ENCODE peak calls at places on chromosome 12, in four cellular contexts. X is ovary, C is mucosa of descending colon, E is lower lobe of right lung. G is an unnamed sample. For H3K4me1, the result is how much of the 10 kb centered on the place peaks cover.

GRCh38 chr12:78392918-78393317 is 471.7 kb upstream of the SYT1 start:
- DNase-seq in X (no peak), C (no peak), E (no peak), G (no peak)

GRCh38 chr12:72349491-72349890 is 77.3 kb downstream of the TRHDE start:
- DNase-seq in C (no peak), E (no peak), X (no peak), G (no peak)

GRCh38 chr12:48969847-48970701 is 1.5 kb downstream of the WNT10B start:
- DNase-seq in E (peak), C (peak), X (no peak), G (peak)

GRCh38 chr12:47307680-47308399 is 228.1 kb upstream of the AMIGO2 start:
- DNase-seq in X (no peak), E (no peak), C (no peak), G (peak)

GRCh38 chr12:123149088-123149827 is 1.6 kb downstream of the PITPNM2 start:
- DNase-seq in E (no peak), C (no peak), X (no peak), G (no peak)

GRCh38 chr12:64256166-64256800 is 34.2 kb upstream of the KICS2 start:
- DNase-seq in E (no peak), X (no peak), C (no peak), G (peak)

GRCh38 chr12:526089-526488 is 66.3 kb downstream of the B4GALNT3 start:
- DNase-seq in C (no peak), X (no peak), E (no peak), G (no peak)

GRCh38 chr12:6752931-6753771 is at the start of gene MLF2:
- DNase-seq in C (peak), X (peak), E (peak), G (peak)

GRCh38 chr12:20463920-20464524 is 95.7 kb downstream of the PDE3A start:
- DNase-seq in C (no peak), X (no peak), E (no peak), G (no peak)

GRCh38 chr12:50088577-50089335 is 3.6 kb downstream of the SMARCD1 start:
- DNase-seq in X (no peak), E (no peak), C (no peak), G (peak)

GRCh38 chr12:72330291-72330690 is 58.1 kb downstream of the TRHDE start:
- DNase-seq in X (peak), E (no peak), C (no peak), G (no peak)

GRCh38 chr12:1855241-1855640 is 34.9 kb downstream of the LRTM2 start:
- DNase-seq in X (no peak), E (no peak), C (no peak), G (no peak)

GRCh38 chr12:114671664-114672476 is 12.1 kb downstream of the TBX3 start:
- DNase-seq in E (no peak), C (no peak), X (no peak), G (no peak)

GRCh38 chr12:131869871-131870418 is 24.5 kb upstream of the ULK1 start:
- DNase-seq in E (no peak), X (no peak), C (no peak), G (no peak)

GRCh38 chr12:1439687-1440086 is 154.7 kb downstream of the FBXL14 start:
- DNase-seq in E (no peak), X (no peak), C (no peak), G (no peak)

GRCh38 chr12:6548556-6549378 is 7.1 kb downstream of the IFFO1 start:
- DNase-seq in C (peak), X (no peak), E (no peak), G (no peak)

GRCh38 chr12:38761636-38762342 is 143.6 kb downstream of the CPNE8 start:
- DNase-seq in E (no peak), X (no peak), C (no peak), G (no peak)

GRCh38 chr12:6534158-6534913 is at the start of gene GAPDH:
- DNase-seq in C (peak), E (peak), X (peak), G (peak)

DNA sequence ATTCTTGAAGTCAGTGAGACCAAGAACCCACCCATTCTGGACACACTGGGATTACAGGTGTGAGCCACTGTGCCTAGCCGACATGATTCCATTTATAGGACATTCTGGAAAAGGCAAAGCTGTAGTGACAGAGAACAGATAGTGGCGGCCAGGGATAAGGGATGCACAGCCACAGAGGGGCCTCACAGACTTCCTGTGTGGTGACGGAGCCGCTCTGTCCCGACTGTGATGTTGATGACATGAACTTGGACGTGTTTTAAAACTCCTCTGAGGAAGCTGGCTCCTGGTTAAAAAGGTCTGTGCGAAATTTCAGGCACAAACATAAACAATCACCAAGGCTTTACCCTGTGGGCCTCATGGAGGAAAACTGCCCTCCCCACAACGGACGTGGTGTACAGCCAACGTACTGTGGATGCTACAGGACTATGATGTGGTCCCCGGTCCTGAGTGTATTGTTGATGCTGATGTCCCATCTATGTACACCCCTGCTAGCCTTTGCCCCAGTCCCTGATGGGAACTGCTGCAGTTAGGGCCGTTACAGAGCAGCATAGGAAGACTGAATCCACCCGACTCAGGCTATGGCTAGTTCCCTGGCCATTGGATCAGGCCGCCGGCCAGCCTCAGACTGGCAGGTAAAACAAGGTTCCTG is 15.9 kb downstream of the ZNF605 start:
- DNase-seq in C (no peak), E (no peak), X (no peak), G (no peak)
- H3K4me3 ChIP-seq in C (no peak), E (no peak), X (no peak), G (no peak)

GRCh38 chr12:128807161-128807724 is 16.5 kb downstream of the SLC15A4 start:
- DNase-seq in X (no peak), C (no peak), E (peak), G (no peak)

GRCh38 chr12:128808651-128809050 is 15.1 kb downstream of the SLC15A4 start:
- DNase-seq in X (no peak), C (no peak), E (no peak), G (no peak)

GRCh38 chr12:128811806-128812205 is 12.0 kb downstream of the SLC15A4 start:
- DNase-seq in X (no peak), E (no peak), C (no peak), G (no peak)

GRCh38 chr12:128813392-128813791 is 10.4 kb downstream of the SLC15A4 start:
- DNase-seq in E (no peak), C (no peak), X (no peak), G (no peak)

GRCh38 chr12:128810182-128811127 is 13.3 kb downstream of the SLC15A4 start:
- DNase-seq in X (no peak), C (no peak), E (no peak), G (no peak)
- H3K4me1 ChIP-seq in X (under half), C (under half), E (under half), G (under half)

GRCh38 chr12:73445658-73446324 is 1091.8 kb upstream of the ATXN7L3B start:
- DNase-seq in X (no peak), E (no peak), C (no peak), G (no peak)
- H3K4me3 ChIP-seq in X (no peak), E (no peak), C (no peak), G (no peak)

GRCh38 chr12:110693731-110694130 is 4.8 kb upstream of the HVCN1 start:
- DNase-seq in C (no peak), E (peak), X (no peak), G (no peak)
- H3K4me1 ChIP-seq in C (under half), E (under half), X (under half), G (under half)

GRCh38 chr12:108597559-108598471 is at the start of gene TMEM119:
- DNase-seq in X (no peak), E (no peak), C (peak), G (no peak)
- H3K4me3 ChIP-seq in X (no peak), E (peak), C (no peak), G (no peak)

GRCh38 chr12:57156701-57157403 is 9.4 kb upstream of the LRP1-AS start:
- DNase-seq in C (no peak), E (no peak), X (no peak), G (no peak)

GRCh38 chr12:57154076-57154475 is 6.7 kb upstream of the LRP1-AS start:
- DNase-seq in C (no peak), X (no peak), E (no peak), G (no peak)

GRCh38 chr12:57153420-57153997 is 6.1 kb upstream of the LRP1-AS start:
- DNase-seq in C (no peak), E (no peak), X (no peak), G (no peak)

GRCh38 chr12:57152408-57153038 is 5.1 kb upstream of the LRP1-AS start:
- DNase-seq in C (no peak), E (no peak), X (no peak), G (no peak)

GRCh38 chr12:57154804-57155434 is 7.5 kb upstream of the LRP1-AS start:
- DNase-seq in X (no peak), E (no peak), C (no peak), G (no peak)
- H3K4me1 ChIP-seq in X (under half), E (half or more), C (under half), G (under half)

DNA sequence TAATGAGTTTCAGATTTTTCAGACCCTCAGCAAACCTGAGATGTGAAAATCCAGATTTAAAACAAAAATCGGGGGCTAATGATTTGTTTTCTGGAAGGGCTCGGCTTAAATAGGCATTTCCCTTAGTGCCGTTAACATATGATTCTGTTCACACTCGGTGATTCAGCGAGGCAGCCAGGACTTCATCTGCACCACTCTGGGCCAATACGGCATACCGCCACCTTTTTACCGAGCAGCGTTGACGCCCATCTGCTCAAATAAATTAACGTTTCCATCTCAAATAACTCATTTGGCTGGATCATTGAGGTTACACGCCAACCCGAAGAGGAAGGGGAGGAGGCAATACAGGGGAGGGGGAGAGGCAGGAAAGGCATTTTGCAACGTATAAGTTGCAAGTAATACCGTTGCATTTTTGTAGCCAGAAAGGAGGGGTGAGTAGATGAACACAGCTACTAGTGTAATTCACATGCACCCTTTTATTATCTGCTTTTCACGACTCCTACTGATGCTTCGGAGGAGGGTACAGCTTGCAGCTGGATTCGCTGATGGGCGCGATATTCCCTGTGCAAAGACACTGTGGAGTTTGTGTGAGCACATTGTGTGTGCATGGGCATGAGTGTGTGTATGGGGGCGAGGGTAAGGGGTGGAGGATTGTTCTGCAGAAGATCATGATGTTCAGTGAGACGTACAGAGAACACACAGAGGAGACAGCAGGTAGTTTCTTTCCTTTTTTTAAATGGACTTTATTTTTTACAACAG is 45.9 kb downstream of the MAP1LC3B2 start:
- DNase-seq in E (no peak), C (no peak), X (no peak), G (no peak)
- H3K4me3 ChIP-seq in E (peak), C (no peak), X (peak), G (no peak)

GRCh38 chr12:54385251-54385914 is 850 bp upstream of the ZNF385A start:
- DNase-seq in E (peak), X (no peak), C (no peak), G (no peak)

GRCh38 chr12:54386781-54387467 is 2.4 kb upstream of the ZNF385A start:
- DNase-seq in C (no peak), X (no peak), E (no peak), G (no peak)

GRCh38 chr12:54383041-54383609 is 1.4 kb downstream of the ZNF385A start:
- DNase-seq in X (no peak), E (no peak), C (no peak), G (no peak)

GRCh38 chr12:54381136-54381535 is 3.4 kb downstream of the ZNF385A start:
- DNase-seq in E (no peak), C (no peak), X (no peak), G (no peak)

GRCh38 chr12:54384591-54385041 is at the start of gene ZNF385A:
- DNase-seq in X (no peak), C (no peak), E (peak), G (no peak)
- H3K4me1 ChIP-seq in X (under half), C (under half), E (under half), G (under half)

GRCh38 chr12:66861157-66861750 is 182.4 kb upstream of the GRIP1 start:
- DNase-seq in E (peak), X (peak), C (no peak), G (peak)

GRCh38 chr12:66863276-66863675 is 184.4 kb upstream of the GRIP1 start:
- DNase-seq in X (no peak), C (no peak), E (no peak), G (no peak)

GRCh38 chr12:66859751-66860440 is 181.0 kb upstream of the GRIP1 start:
- DNase-seq in E (no peak), C (no peak), X (no peak), G (no peak)

GRCh38 chr12:66862586-66862985 is 183.7 kb upstream of the GRIP1 start:
- DNase-seq in E (no peak), C (no peak), X (no peak), G (no peak)
- H3K4me3 ChIP-seq in E (no peak), C (no peak), X (no peak), G (no peak)

GRCh38 chr12:58894040-58894439 is 26.3 kb downstream of the LRIG3 start:
- DNase-seq in X (no peak), C (no peak), E (no peak), G (no peak)
- H3K4me1 ChIP-seq in X (under half), C (under half), E (under half), G (under half)